ENCODE peak calls at places on chromosomes 6 and 20, in six cellular contexts. P is psoas muscle; C is HEK293T; K is left cardiac atrium; N is SJSA1; Z is activated naive CD4-positive, alpha-beta T cell. R is an unnamed sample.

GRCh38 chr6:7073810-7074525 is 33.8 kb upstream of the RREB1 start:
- DNase-seq in C (no peak), P (peak; percentile 24), N (no peak), Z (peak; percentile 33), K (no peak), R (peak; percentile 36)

GRCh38 chr6:165231581-165232276 is 77.7 kb downstream of the C6orf118 start:
- DNase-seq in C (peak; percentile 36), Z (no peak), N (peak; percentile 87), P (no peak), K (no peak), R (peak; percentile 22)

GRCh38 chr6:158471339-158471738 is 88.6 kb upstream of the TMEM181 start:
- DNase-seq in N (no peak), P (no peak), Z (no peak), K (no peak), C (no peak), R (no peak)

GRCh38 chr20:40254023-40254772 is 434.8 kb downstream of the MAFB start:
- DNase-seq in K (no peak), C (no peak), P (no peak), N (no peak), Z (no peak), R (no peak)

GRCh38 chr6:15916581-15916980 is 212.3 kb upstream of the MYLIP start:
- DNase-seq in K (no peak), P (no peak), N (no peak), Z (no peak), C (no peak), R (no peak)

GRCh38 chr6:167229586-167229985 is 61.5 kb upstream of the UNC93A start:
- DNase-seq in Z (no peak), N (no peak), K (no peak), P (no peak), C (no peak), R (no peak)

GRCh38 chr6:52361347-52361944 is 505 bp upstream of the PAQR8 start:
- DNase-seq in K (peak; percentile 31), N (no peak), C (peak; percentile 15), Z (no peak), P (peak; percentile 16), R (no peak)

GRCh38 chr6:125835221-125835744 is 44.5 kb downstream of the NCOA7 start:
- DNase-seq in Z (no peak), C (no peak), K (peak; percentile 42), P (no peak), N (no peak), R (no peak)

GRCh38 chr6:157834549-157834948 is 11.5 kb downstream of the SNX9 start:
- DNase-seq in N (no peak), Z (no peak), C (no peak), P (no peak), K (no peak), R (no peak)

GRCh38 chr6:74447013-74447412 is 751.0 kb downstream of the CD109 start:
- DNase-seq in Z (no peak), C (no peak), K (no peak), N (peak; percentile 26), P (no peak), R (no peak)

GRCh38 chr20:21360686-21361085 is 36.6 kb downstream of the NKX2-4 start:
- DNase-seq in K (no peak), Z (no peak), C (no peak), P (no peak), N (no peak), R (no peak)

GRCh38 chr6:128036808-128037570 is 136.1 kb upstream of the THEMIS start:
- DNase-seq in K (no peak), P (no peak), N (no peak), C (no peak), Z (no peak), R (no peak)

GRCh38 chr6:154598403-154598802 is 87.9 kb upstream of the CNKSR3 start:
- DNase-seq in N (no peak), P (no peak), C (no peak), Z (no peak), K (no peak), R (no peak)

GRCh38 chr6:14927398-14927797 is 318.5 kb upstream of the JARID2 start:
- DNase-seq in N (no peak), Z (no peak), C (no peak), P (no peak), K (no peak), R (peak; percentile 77)

GRCh38 chr6:31634131-31634530 is 13.6 kb downstream of the PRRC2A start:
- DNase-seq in K (no peak), C (no peak), P (no peak), Z (no peak), N (no peak), R (no peak)

GRCh38 chr6:35776364-35777215 is at the start of gene CLPSL2:
- DNase-seq in C (peak; percentile 59), Z (no peak), P (no peak), N (no peak), K (no peak), R (no peak)

GRCh38 chr6:73263570-73263909 is 544 bp upstream of the KHDC1 start:
- DNase-seq in P (no peak), Z (no peak), C (no peak), N (no peak), K (no peak), R (no peak)

GRCh38 chr6:105646391-105646867 is 243.5 kb upstream of the PREP start:
- DNase-seq in K (no peak), N (peak; percentile 10), P (no peak), Z (no peak), C (no peak), R (no peak)

GRCh38 chr20:31494131-31494530 is 19.0 kb downstream of the REM1 start:
- DNase-seq in C (peak; percentile 62), P (no peak), Z (no peak), N (peak; percentile 21), K (no peak), R (no peak)

GRCh38 chr20:32207211-32207625 is 325 bp downstream of the PLAGL2 start:
- DNase-seq in P (no peak), Z (no peak), K (no peak), C (peak; percentile 18), N (peak; percentile 17), R (no peak)

GRCh38 chr6:31530659-31531058 is 1.9 kb downstream of the MCCD1 start:
- DNase-seq in C (no peak), Z (no peak), K (no peak), P (no peak), N (no peak), R (no peak)

GRCh38 chr6:127225497-127225896 is 41.2 kb upstream of the RNF146 start:
- DNase-seq in Z (no peak), N (no peak), K (no peak), C (no peak), P (no peak), R (no peak)

GRCh38 chr20:1415667-1416468 is 23.0 kb upstream of the FKBP1A start:
- DNase-seq in K (no peak), Z (no peak), C (no peak), N (peak; percentile 79), P (no peak), R (no peak)

GRCh38 chr6:88983532-88983931 is 20.1 kb upstream of the RNGTT start:
- DNase-seq in N (no peak), P (peak; percentile 19), K (no peak), Z (no peak), C (peak; percentile 54), R (no peak)

GRCh38 chr6:30840922-30841643 is 43.2 kb upstream of the DDR1 start:
- DNase-seq in N (no peak), Z (no peak), P (no peak), C (no peak), K (no peak), R (no peak)

GRCh38 chr6:95841560-95841959 is 174.2 kb upstream of the FUT9 start:
- DNase-seq in N (no peak), P (no peak), C (no peak), Z (no peak), K (no peak), R (no peak)

GRCh38 chr20:44465001-44465560 is 10.6 kb upstream of the TTPAL start:
- DNase-seq in N (no peak), Z (no peak), K (no peak), P (no peak), C (no peak), R (no peak)

GRCh38 chr6:166937716-166938115 is 18.6 kb downstream of the RNASET2 start:
- DNase-seq in C (no peak), Z (no peak), K (no peak), P (no peak), N (no peak), R (no peak)

GRCh38 chr6:17589402-17590116 is 10.5 kb upstream of the FAM8A1 start:
- DNase-seq in K (no peak), N (peak; percentile 59), C (no peak), P (no peak), Z (no peak), R (no peak)

GRCh38 chr20:4962257-4962855 is 39.0 kb downstream of the SLC23A2 start:
- DNase-seq in Z (no peak), P (no peak), N (no peak), K (no peak), C (no peak), R (no peak)

GRCh38 chr20:19212524-19213502 is at the start of gene SLC24A3:
- DNase-seq in C (peak; percentile 54), P (peak; percentile 75), K (peak; percentile 73), N (no peak), Z (no peak), R (peak; percentile 64)

GRCh38 chr6:56914791-56915658 is 39.9 kb upstream of the BEND6 start:
- DNase-seq in K (peak; percentile 26), C (no peak), Z (no peak), P (peak; percentile 24), N (no peak), R (peak; percentile 13)

GRCh38 chr20:50848341-50848808 is 53.5 kb downstream of the BCAS4 start:
- DNase-seq in K (peak; percentile 38), P (no peak), N (no peak), Z (no peak), C (no peak), R (no peak)

GRCh38 chr20:56807118-56807517 is 178.0 kb downstream of the TFAP2C start:
- DNase-seq in K (no peak), N (no peak), P (no peak), C (no peak), Z (no peak), R (no peak)

GRCh38 chr6:28282923-28283322 is 1.6 kb downstream of the PGBD1 start:
- DNase-seq in P (no peak), K (no peak), Z (no peak), N (no peak), C (no peak), R (no peak)

GRCh38 chr6:16725145-16725864 is 36.0 kb downstream of the ATXN1 start:
- DNase-seq in Z (no peak), P (no peak), C (no peak), N (peak; percentile 88), K (no peak), R (no peak)

GRCh38 chr6:44050872-44051421 is 76.3 kb downstream of the MRPL14 start:
- DNase-seq in C (no peak), Z (no peak), N (no peak), K (no peak), P (no peak), R (no peak)